ENCODE peak calls at places on chromosomes 6 and 20, in four cellular contexts. A is upper lobe of left lung, H is IMR-90, O is body of pancreas. X is an unnamed sample.

GRCh38 chr6:98384334-98384733 is 450.0 kb upstream of the POU3F2 start:
- DNase-seq in A (no peak), O (no peak), H (no peak), X (no peak)

GRCh38 chr6:33116417-33116816 is 40.6 kb downstream of the HLA-DPB1 start:
- DNase-seq in O (no peak), H (no peak), A (no peak), X (no peak)

GRCh38 chr6:136729832-136730231 is 62.4 kb downstream of the MAP3K5 start:
- DNase-seq in H (no peak), A (no peak), O (no peak), X (no peak)

GRCh38 chr6:146913842-146914562 is 290.2 kb upstream of the STXBP5 start:
- DNase-seq in H (peak; percentile 99), O (peak; percentile 36), A (peak; percentile 87), X (no peak)

GRCh38 chr6:165661416-165662001 is 1.5 kb downstream of the PDE10A start:
- DNase-seq in A (no peak), H (peak; percentile 19), O (no peak), X (no peak)

GRCh38 chr6:36266913-36267644 is 2.8 kb upstream of the PNPLA1 start:
- DNase-seq in O (no peak), A (no peak), H (no peak), X (no peak)

GRCh38 chr20:24668384-24668702 is 198.9 kb downstream of the SYNDIG1 start:
- DNase-seq in H (no peak), A (no peak), O (no peak), X (no peak)

GRCh38 chr6:86453232-86453631 is 484.1 kb upstream of the HTR1E start:
- DNase-seq in H (no peak), A (no peak), O (no peak), X (no peak)

GRCh38 chr20:58577871-58578615 is 62.8 kb upstream of the APCDD1L start:
- DNase-seq in H (no peak), A (no peak), O (no peak), X (no peak)

GRCh38 chr6:111661541-111662041 is 55.9 kb upstream of the TRAF3IP2 start:
- DNase-seq in O (peak; percentile 32), A (peak; percentile 51), H (no peak), X (peak; percentile 71)
- H3K4me3 ChIP-seq in O (no peak overlapping the region), A (peak overlapping the region; percentile 16), H (no peak overlapping the region), X (peak overlapping the region; percentile 28)

GRCh38 chr6:10414766-10415592 is at the start of gene TFAP2A:
- DNase-seq in O (no peak), A (no peak), H (peak; percentile 56), X (no peak)
- TF ChIP-seq CTCF in O (no peak), A (no peak), H (peak; percentile 40), X (no peak)

DNA sequence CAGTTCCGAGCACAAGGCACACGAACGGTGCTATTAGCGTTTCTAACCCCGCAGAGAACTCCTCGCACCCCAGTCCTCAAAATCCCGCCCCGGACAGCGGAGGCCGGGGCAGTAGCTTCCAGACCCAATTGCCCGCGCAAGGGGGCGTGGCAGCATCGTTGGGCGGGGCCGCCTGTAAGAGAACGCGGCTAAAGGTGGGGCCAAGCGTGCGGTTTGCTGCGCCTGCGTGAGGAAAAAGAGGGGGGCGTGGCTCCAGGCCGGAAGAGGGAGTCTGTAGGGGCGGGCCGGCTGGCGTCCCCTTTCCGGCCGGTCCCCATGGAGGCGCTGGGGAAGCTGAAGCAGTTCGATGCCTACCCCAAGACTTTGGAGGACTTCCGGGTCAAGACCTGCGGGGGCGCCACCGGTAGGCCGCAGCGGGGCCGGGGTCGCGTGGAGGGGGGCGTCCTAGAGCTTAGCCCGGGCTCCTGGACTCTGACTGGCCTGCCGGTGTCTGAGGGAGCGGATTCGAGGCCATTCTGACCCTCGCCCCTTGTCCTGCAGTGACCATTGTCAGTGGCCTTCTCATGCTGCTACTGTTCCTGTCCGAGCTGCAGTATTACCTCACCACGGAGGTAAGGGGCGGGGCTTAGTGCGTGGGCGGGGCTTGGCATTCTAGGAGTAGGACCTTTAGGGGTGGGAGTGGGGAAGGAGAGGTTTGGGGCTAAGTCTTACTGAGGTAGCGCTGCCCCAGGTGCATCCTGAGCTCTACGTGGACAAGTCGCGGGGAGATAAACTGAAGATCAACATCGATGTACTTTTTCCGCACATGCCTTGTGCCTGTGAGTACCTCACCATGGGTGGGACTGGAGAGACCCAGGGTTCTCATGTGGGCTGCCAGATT is at the start of gene ERGIC3:
- DNase-seq in A (peak; percentile 98), O (peak; percentile 98), H (peak; percentile 90), X (peak; percentile 97)
- TF ChIP-seq POLR2A in A (peak; percentile 69), O (peak; percentile 19), H (no peak), X (peak; percentile 57)

DNA sequence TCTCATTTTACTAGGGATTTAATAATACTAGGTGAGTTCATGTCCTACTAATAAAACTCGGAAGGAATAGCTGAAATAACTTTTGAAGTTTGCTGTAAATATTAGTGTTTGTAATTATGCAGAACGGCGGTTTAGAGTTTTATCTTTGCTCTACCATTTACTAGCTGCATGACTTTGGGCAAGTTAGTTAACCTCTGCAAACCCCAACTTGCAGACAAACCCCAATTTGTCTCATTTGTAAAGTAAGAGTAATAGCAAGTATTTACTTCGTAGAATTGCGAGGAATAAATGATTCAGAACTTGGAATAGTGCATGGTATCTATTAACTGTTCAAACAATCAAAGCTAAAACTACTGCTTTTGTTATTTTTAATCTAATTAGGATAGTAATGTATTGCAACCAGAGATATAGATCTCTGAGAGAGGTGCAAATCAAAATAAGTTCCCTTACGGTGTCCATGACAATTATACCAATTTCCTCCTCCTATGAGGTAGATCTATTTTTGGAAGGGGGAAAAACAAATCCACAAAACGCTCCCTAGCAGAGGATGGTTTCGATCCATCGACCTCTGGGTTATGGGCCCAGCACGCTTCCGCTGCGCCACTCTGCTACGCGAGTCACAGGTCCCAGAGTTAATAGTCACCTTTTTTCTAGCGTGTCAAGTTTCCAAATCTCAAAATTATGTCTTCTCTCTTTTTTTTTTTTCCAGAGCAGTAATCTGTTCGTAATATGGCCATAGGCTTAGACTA is 35.1 kb upstream of the BTN3A2 start:
- DNase-seq in O (no peak), H (peak; percentile 68), A (no peak), X (no peak)
- H3K4me3 ChIP-seq in O (no peak overlapping the region), H (no peak overlapping the region), A (no peak overlapping the region), X (no peak overlapping the region)

DNA sequence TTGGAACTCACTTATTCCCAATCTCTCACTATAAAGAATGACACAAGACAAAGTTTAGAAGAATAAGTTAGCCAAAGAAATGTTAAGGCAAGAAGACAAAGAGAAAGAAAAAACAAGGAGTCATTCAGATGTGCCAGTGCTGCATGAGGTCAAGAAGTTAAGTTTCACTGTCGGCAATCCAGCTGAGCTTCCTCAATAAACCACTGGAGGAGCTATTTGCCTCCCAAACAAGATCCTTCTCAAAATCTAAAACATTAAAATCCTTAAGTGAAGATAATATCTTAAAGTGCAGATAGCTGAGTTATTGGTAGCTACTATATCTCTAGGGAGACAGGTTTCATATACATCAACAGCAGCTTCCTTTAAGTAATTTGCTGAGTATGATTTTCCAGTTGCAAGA is 512.3 kb downstream of the HDGFL1 start:
- DNase-seq in A (no peak), H (no peak), O (no peak), X (no peak)
- TF ChIP-seq CTCF in A (no peak), H (peak; percentile 11), O (no peak), X (no peak)

DNA sequence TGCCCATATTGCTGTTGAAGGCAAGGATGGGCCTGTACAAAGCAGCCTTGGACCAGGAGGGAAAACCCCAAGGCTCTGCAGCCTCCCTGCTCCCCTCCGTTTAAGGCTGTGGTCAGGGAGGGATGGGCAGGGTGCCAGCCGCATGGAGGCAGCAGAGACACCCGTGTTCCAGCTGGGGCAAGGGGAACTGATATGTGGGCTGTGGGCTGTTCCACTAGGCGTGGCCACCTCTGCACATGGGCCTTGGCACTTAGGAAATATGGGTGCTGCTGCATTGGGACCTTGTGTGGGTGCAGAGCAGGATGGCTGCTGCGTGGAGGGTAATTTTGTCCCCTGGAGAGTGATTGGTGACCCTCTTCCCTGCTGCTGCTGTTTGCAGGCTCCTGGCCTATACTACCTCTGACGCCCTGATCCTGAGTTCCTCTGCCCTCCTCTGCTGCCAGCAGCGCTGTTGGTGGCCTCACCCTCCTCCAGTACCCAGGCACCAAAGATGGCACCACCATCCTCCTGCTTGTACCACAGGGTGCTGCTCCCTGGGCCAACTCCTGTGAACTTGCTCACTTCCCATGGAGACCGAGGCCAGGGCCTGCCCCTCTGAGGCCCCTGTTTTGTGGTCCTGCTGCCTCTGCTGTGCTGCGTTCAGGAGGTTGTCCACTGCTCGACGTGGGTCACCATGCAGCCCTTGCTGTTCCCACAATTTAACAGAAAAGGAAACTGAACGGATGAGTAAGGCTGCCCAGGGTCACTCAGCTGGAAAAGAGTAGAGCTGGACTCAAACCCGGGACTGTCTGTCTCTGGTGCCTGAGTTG is 35.3 kb downstream of the PANK2 start:
- DNase-seq in H (no peak), A (peak; percentile 62), O (no peak), X (peak; percentile 61)
- TF ChIP-seq POLR2A in H (no peak), A (no peak), O (no peak), X (no peak)

GRCh38 chr6:170293881-170294755 is 3.2 kb upstream of the DLL1 start:
- DNase-seq in A (no peak), O (no peak), H (no peak), X (no peak)
- H3K4me3 ChIP-seq in A (no peak overlapping the region), O (no peak overlapping the region), H (no peak overlapping the region), X (no peak overlapping the region)

DNA sequence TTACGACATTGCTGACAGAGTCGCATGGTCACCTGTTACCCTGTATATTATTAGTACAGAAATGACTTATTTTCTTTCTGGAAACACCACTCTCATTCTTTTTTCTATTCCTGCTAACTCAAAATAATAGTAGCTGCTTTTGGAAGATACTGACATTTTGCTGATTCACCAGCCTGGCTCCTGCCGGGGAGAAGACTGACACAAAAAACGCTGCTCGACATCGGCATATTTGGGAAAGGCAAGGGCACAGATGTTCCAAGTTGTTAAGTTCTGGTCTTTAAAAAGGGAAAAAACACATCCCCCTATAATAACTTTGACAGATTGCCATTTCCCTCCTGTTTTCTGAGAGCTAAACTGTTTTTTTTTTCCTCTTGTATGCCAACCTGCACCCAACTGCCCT is 55.4 kb downstream of the CTNNBL1 start:
- DNase-seq in H (no peak), A (no peak), O (no peak), X (no peak)
- TF ChIP-seq CTCF in H (no peak), A (no peak), O (no peak), X (no peak)

GRCh38 chr6:17602888-17603287 is 2.8 kb downstream of the FAM8A1 start:
- DNase-seq in H (no peak), A (no peak), O (no peak), X (no peak)

GRCh38 chr6:17596085-17596484 is 4.0 kb upstream of the FAM8A1 start:
- DNase-seq in H (no peak), O (no peak), A (no peak), X (no peak)

GRCh38 chr6:17600527-17601388 is 656 bp downstream of the FAM8A1 start:
- DNase-seq in A (peak; percentile 58), O (peak; percentile 64), H (peak; percentile 12), X (peak; percentile 76)

GRCh38 chr6:17601389-17601703 is 1.2 kb downstream of the FAM8A1 start:
- DNase-seq in O (no peak), A (no peak), H (peak; percentile 5), X (no peak)

DNA sequence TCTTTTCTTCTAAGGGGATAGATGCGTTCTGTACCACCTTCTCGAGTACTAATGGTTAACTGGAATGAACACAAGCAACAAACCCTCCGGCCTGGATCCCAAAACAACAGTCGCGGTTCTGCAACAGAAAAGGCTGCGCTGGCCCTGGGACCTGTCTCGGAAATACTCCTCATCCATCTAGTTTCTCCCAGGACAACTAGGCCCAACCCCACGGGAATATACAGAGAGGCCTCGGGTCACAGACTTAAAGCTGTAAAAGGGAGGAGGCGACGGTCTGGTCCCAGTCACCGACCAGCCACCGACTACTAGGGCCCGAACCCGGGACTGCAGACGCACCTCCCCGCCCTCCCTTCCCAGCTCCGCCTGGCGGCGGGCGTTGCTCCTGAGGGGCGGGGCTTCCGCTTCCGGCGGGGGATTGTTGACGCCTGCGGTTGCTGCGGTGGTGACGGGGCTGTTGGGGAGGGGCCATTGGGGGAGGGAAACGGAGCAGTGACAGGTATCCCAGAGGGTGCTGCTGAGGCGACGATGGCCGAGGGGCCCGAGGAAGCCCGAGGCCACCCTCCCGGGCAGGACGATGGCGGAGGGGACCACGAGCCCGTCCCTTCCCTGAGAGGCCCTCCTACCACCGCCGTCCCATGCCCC is at the start of gene FAM8A1:
- DNase-seq in O (peak; percentile 97), H (peak; percentile 80), A (peak; percentile 96), X (peak; percentile 99)
- TF ChIP-seq POLR2A in O (peak; percentile 83), H (no peak), A (peak; percentile 82), X (peak; percentile 84)

X was measured in right lobe of liver.